ENCODE peak calls at places on chromosome 16, in six cellular contexts. One of them, this sample, is unnamed. For H3K4me1, the result is how much of the 10 kb centered on the place peaks cover.

GRCh38 chr16:27217256-27217655 is 13.9 kb downstream of the KDM8 start:
- DNase-seq in fibroblast of lung: peak
- DNase-seq in adipocyte: peak
- DNase-seq in astrocyte: peak
- DNase-seq in NT2/D1: peak
- DNase-seq in neural progenitor cell: peak
- DNase-seq in this sample: no peak

GRCh38 chr16:53052519-53053501 is at the start of gene CHD9NB:
- DNase-seq in fibroblast of lung: peak
- DNase-seq in adipocyte: peak
- DNase-seq in astrocyte: peak
- DNase-seq in NT2/D1: no peak
- DNase-seq in neural progenitor cell: no peak
- DNase-seq in this sample: peak

GRCh38 chr16:14454391-14454790 is 175.7 kb downstream of the PARN start:
- DNase-seq in fibroblast of lung: peak
- DNase-seq in adipocyte: peak
- DNase-seq in astrocyte: peak
- DNase-seq in NT2/D1: no peak
- DNase-seq in neural progenitor cell: no peak
- DNase-seq in this sample: no peak

GRCh38 chr16:17358846-17359245 is 111.9 kb downstream of the XYLT1 start:
- DNase-seq in fibroblast of lung: peak
- DNase-seq in adipocyte: no peak
- DNase-seq in astrocyte: peak
- DNase-seq in NT2/D1: no peak
- DNase-seq in neural progenitor cell: peak
- DNase-seq in this sample: no peak

GRCh38 chr16:10918294-10919002 is 23.8 kb downstream of the DEXI start:
- DNase-seq in fibroblast of lung: peak
- DNase-seq in adipocyte: peak
- DNase-seq in astrocyte: peak
- DNase-seq in NT2/D1: peak
- DNase-seq in neural progenitor cell: peak
- DNase-seq in this sample: peak

GRCh38 chr16:16045311-16045710 is 95.9 kb downstream of the ABCC1 start:
- DNase-seq in fibroblast of lung: no peak
- DNase-seq in adipocyte: no peak
- DNase-seq in astrocyte: no peak
- DNase-seq in NT2/D1: no peak
- DNase-seq in neural progenitor cell: no peak
- DNase-seq in this sample: no peak

GRCh38 chr16:70736454-70737376 is 50.9 kb upstream of the MTSS2 start:
- DNase-seq in fibroblast of lung: no peak
- DNase-seq in adipocyte: peak
- DNase-seq in astrocyte: no peak
- DNase-seq in NT2/D1: no peak
- DNase-seq in neural progenitor cell: peak
- DNase-seq in this sample: no peak

GRCh38 chr16:6375471-6376075 is 957.1 kb upstream of the RBFOX1 start:
- DNase-seq in fibroblast of lung: no peak
- DNase-seq in adipocyte: no peak
- DNase-seq in astrocyte: no peak
- DNase-seq in NT2/D1: peak
- DNase-seq in neural progenitor cell: no peak
- DNase-seq in this sample: no peak

GRCh38 chr16:23072084-23072599 is 77.1 kb downstream of the USP31 start:
- DNase-seq in fibroblast of lung: peak
- DNase-seq in adipocyte: no peak
- DNase-seq in astrocyte: peak
- DNase-seq in NT2/D1: no peak
- DNase-seq in neural progenitor cell: no peak
- DNase-seq in this sample: peak

GRCh38 chr16:1163567-1164055 is 10.7 kb downstream of the CACNA1H start:
- DNase-seq in fibroblast of lung: peak
- DNase-seq in adipocyte: no peak
- DNase-seq in astrocyte: peak
- DNase-seq in NT2/D1: peak
- DNase-seq in neural progenitor cell: no peak
- DNase-seq in this sample: no peak

GRCh38 chr16:11325404-11326083 is 19.7 kb upstream of the RMI2 start:
- DNase-seq in fibroblast of lung: no peak
- DNase-seq in adipocyte: no peak
- DNase-seq in astrocyte: no peak
- DNase-seq in NT2/D1: no peak
- DNase-seq in neural progenitor cell: no peak
- DNase-seq in this sample: no peak

GRCh38 chr16:876041-876335 is 75.5 kb upstream of the GNG13 start:
- DNase-seq in fibroblast of lung: no peak
- DNase-seq in adipocyte: no peak
- DNase-seq in astrocyte: no peak
- DNase-seq in NT2/D1: no peak
- DNase-seq in neural progenitor cell: no peak
- DNase-seq in this sample: peak

GRCh38 chr16:58339452-58339938 is 44.7 kb upstream of the PRSS54 start:
- DNase-seq in fibroblast of lung: peak
- DNase-seq in adipocyte: peak
- DNase-seq in astrocyte: peak
- DNase-seq in NT2/D1: peak
- DNase-seq in neural progenitor cell: peak
- DNase-seq in this sample: no peak

GRCh38 chr16:35221482-35222185 is 1762.2 kb downstream of the TP53TG3F start:
- DNase-seq in fibroblast of lung: no peak
- DNase-seq in adipocyte: no peak
- DNase-seq in astrocyte: no peak
- DNase-seq in NT2/D1: no peak
- DNase-seq in neural progenitor cell: no peak
- DNase-seq in this sample: no peak

GRCh38 chr16:6016530-6017184 is 919.1 kb upstream of the EEF2KMT start:
- DNase-seq in fibroblast of lung: peak
- DNase-seq in adipocyte: peak
- DNase-seq in astrocyte: peak
- DNase-seq in NT2/D1: peak
- DNase-seq in neural progenitor cell: peak
- DNase-seq in this sample: no peak

GRCh38 chr16:2527784-2528100 is 3.5 kb downstream of the CEMP1 start:
- DNase-seq in fibroblast of lung: no peak
- DNase-seq in adipocyte: no peak
- DNase-seq in astrocyte: no peak
- DNase-seq in NT2/D1: no peak
- DNase-seq in neural progenitor cell: no peak
- DNase-seq in this sample: peak

GRCh38 chr16:53509906-53510703 is 7.1 kb upstream of the AKTIP start:
- DNase-seq in fibroblast of lung: peak
- DNase-seq in adipocyte: peak
- DNase-seq in astrocyte: peak
- DNase-seq in NT2/D1: peak
- DNase-seq in neural progenitor cell: peak
- DNase-seq in this sample: peak

GRCh38 chr16:2842340-2843000 is 12.4 kb downstream of the ZG16B start:
- DNase-seq in fibroblast of lung: peak
- DNase-seq in adipocyte: peak
- DNase-seq in astrocyte: peak
- DNase-seq in NT2/D1: peak
- DNase-seq in neural progenitor cell: peak
- DNase-seq in this sample: peak

GRCh38 chr16:88295526-88296436 is 87.0 kb upstream of the ZNF469 start:
- DNase-seq in fibroblast of lung: no peak
- DNase-seq in adipocyte: no peak
- DNase-seq in astrocyte: no peak
- DNase-seq in NT2/D1: no peak
- DNase-seq in neural progenitor cell: no peak
- DNase-seq in this sample: peak

GRCh38 chr16:88505405-88506082 is 52.5 kb downstream of the ZFPM1 start:
- DNase-seq in fibroblast of lung: no peak
- DNase-seq in adipocyte: peak
- DNase-seq in astrocyte: no peak
- DNase-seq in NT2/D1: peak
- DNase-seq in neural progenitor cell: no peak
- DNase-seq in this sample: no peak

GRCh38 chr16:87201052-87201451 is 116.1 kb downstream of the C16orf95 start:
- DNase-seq in fibroblast of lung: peak
- DNase-seq in adipocyte: peak
- DNase-seq in astrocyte: peak
- DNase-seq in NT2/D1: no peak
- DNase-seq in neural progenitor cell: no peak
- DNase-seq in this sample: no peak

GRCh38 chr16:86549076-86549892 is 5.8 kb downstream of the MTHFSD start:
- DNase-seq in fibroblast of lung: no peak
- DNase-seq in adipocyte: no peak
- DNase-seq in astrocyte: no peak
- DNase-seq in NT2/D1: no peak
- DNase-seq in neural progenitor cell: no peak
- DNase-seq in this sample: no peak

GRCh38 chr16:75058815-75059214 is 57.8 kb downstream of the LDHD start:
- DNase-seq in fibroblast of lung: no peak
- DNase-seq in adipocyte: no peak
- DNase-seq in astrocyte: no peak
- DNase-seq in NT2/D1: no peak
- DNase-seq in neural progenitor cell: no peak
- DNase-seq in this sample: no peak

GRCh38 chr16:31199430-31200041 is 3.0 kb downstream of the PYCARD start:
- DNase-seq in fibroblast of lung: no peak
- DNase-seq in adipocyte: no peak
- DNase-seq in astrocyte: no peak
- DNase-seq in NT2/D1: no peak
- DNase-seq in neural progenitor cell: no peak
- DNase-seq in this sample: no peak

GRCh38 chr16:79639576-79640311 is 39.2 kb upstream of the MAF start:
- DNase-seq in fibroblast of lung: no peak
- DNase-seq in adipocyte: no peak
- DNase-seq in astrocyte: no peak
- DNase-seq in NT2/D1: no peak
- DNase-seq in neural progenitor cell: no peak
- DNase-seq in this sample: no peak

GRCh38 chr16:1257561-1258217 is 1.8 kb downstream of the TPSD1 start:
- DNase-seq in fibroblast of lung: no peak
- DNase-seq in adipocyte: no peak
- DNase-seq in astrocyte: no peak
- DNase-seq in NT2/D1: no peak
- DNase-seq in neural progenitor cell: no peak
- DNase-seq in this sample: no peak

DNA sequence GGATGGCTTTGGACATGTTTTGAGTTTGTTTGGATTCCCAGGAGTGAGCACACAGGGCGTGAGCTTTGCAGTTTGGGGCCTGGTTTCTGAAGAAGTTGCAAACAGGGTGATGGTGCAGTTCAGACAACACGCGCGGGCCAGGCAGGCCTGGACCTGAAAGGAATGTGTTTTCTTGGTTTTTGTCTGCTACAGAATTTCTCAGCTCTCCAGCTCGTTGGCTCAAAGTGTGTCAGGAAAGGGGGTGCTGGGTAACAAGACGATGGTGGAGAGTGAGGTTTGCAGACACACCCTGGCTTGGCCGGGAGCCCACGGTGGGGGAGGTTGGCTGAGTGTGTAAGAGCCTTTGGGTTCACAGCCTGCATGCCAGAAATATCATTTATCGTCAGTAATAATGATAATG is 82.3 kb downstream of the CMIP start:
- DNase-seq in fibroblast of lung: peak
- DNase-seq in adipocyte: peak
- DNase-seq in astrocyte: peak
- DNase-seq in NT2/D1: no peak
- DNase-seq in neural progenitor cell: no peak
- DNase-seq in this sample: peak
- H3K4me1 ChIP-seq in fibroblast of lung: under half
- H3K4me1 ChIP-seq in adipocyte: under half
- H3K4me1 ChIP-seq in astrocyte: under half
- H3K4me1 ChIP-seq in NT2/D1: under half
- H3K4me1 ChIP-seq in neural progenitor cell: under half
- H3K4me1 ChIP-seq in this sample: under half

DNA sequence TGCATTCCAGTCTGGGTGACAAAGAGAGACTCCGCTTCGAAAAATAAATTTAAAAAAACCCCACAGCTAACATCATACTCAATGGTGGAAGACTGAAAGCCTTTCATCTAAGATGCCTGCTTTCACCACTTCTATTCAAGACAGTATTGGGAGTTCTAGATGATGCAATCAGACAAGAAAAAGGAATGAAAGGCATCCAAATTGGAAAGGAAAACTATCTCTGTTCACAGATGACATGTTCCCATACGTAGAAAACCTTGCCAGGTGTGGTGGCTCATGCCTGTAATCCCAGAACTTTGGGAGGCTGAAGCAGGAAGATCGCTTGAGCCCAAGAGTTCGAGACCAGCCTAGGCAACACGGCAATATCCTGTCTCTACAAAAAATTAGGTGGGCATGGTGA is 31.1 kb downstream of the RANBP10 start:
- DNase-seq in fibroblast of lung: no peak
- DNase-seq in adipocyte: no peak
- DNase-seq in astrocyte: no peak
- DNase-seq in NT2/D1: no peak
- DNase-seq in neural progenitor cell: no peak
- DNase-seq in this sample: no peak
- H3K4me3 ChIP-seq in fibroblast of lung: no peak
- H3K4me3 ChIP-seq in adipocyte: no peak
- H3K4me3 ChIP-seq in astrocyte: no peak
- H3K4me3 ChIP-seq in NT2/D1: no peak
- H3K4me3 ChIP-seq in neural progenitor cell: no peak
- H3K4me3 ChIP-seq in this sample: no peak

GRCh38 chr16:4263504-4264436 is 9.1 kb downstream of the TFAP4 start:
- DNase-seq in fibroblast of lung: peak
- DNase-seq in adipocyte: peak
- DNase-seq in astrocyte: no peak
- DNase-seq in NT2/D1: no peak
- DNase-seq in neural progenitor cell: peak
- DNase-seq in this sample: peak

GRCh38 chr16:4264546-4264945 is 8.3 kb downstream of the TFAP4 start:
- DNase-seq in fibroblast of lung: no peak
- DNase-seq in adipocyte: peak
- DNase-seq in astrocyte: no peak
- DNase-seq in NT2/D1: no peak
- DNase-seq in neural progenitor cell: no peak
- DNase-seq in this sample: no peak

GRCh38 chr16:4265676-4266075 is 7.1 kb downstream of the TFAP4 start:
- DNase-seq in fibroblast of lung: no peak
- DNase-seq in adipocyte: no peak
- DNase-seq in astrocyte: no peak
- DNase-seq in NT2/D1: no peak
- DNase-seq in neural progenitor cell: no peak
- DNase-seq in this sample: no peak

GRCh38 chr16:4270091-4270490 is 2.7 kb downstream of the TFAP4 start:
- DNase-seq in fibroblast of lung: no peak
- DNase-seq in adipocyte: no peak
- DNase-seq in astrocyte: no peak
- DNase-seq in NT2/D1: no peak
- DNase-seq in neural progenitor cell: no peak
- DNase-seq in this sample: no peak

GRCh38 chr16:4266372-4266771 is 6.5 kb downstream of the TFAP4 start:
- DNase-seq in fibroblast of lung: no peak
- DNase-seq in adipocyte: peak
- DNase-seq in astrocyte: no peak
- DNase-seq in NT2/D1: no peak
- DNase-seq in neural progenitor cell: no peak
- DNase-seq in this sample: no peak
- H3K9ac ChIP-seq in fibroblast of lung: no peak
- H3K9ac ChIP-seq in adipocyte: no peak
- H3K9ac ChIP-seq in astrocyte: no peak
- H3K9ac ChIP-seq in NT2/D1: no peak
- H3K9ac ChIP-seq in neural progenitor cell: no peak
- H3K9ac ChIP-seq in this sample: no peak

GRCh38 chr16:72530434-72530833 is 358.5 kb upstream of the PMFBP1 start:
- DNase-seq in fibroblast of lung: peak
- DNase-seq in adipocyte: peak
- DNase-seq in astrocyte: peak
- DNase-seq in NT2/D1: no peak
- DNase-seq in neural progenitor cell: no peak
- DNase-seq in this sample: no peak
- H3K4me1 ChIP-seq in fibroblast of lung: under half
- H3K4me1 ChIP-seq in adipocyte: under half
- H3K4me1 ChIP-seq in astrocyte: under half
- H3K4me1 ChIP-seq in NT2/D1: under half
- H3K4me1 ChIP-seq in neural progenitor cell: under half
- H3K4me1 ChIP-seq in this sample: under half

This sample was measured in kidney.